ENCODE peak calls at places on chromosomes 13 and 19, in nine cellular contexts. A is neural progenitor cell, E is PC-3, Y is IMR-90, Q is breast epithelium, X is transverse colon, T is body of pancreas, F is PC-9, P is lower lobe of right lung. K is an unnamed sample.

GRCh38 chr13:23469901-23470525 is 36.5 kb upstream of the SACS start:
- DNase-seq in X (no peak), P (no peak), E (no peak), Q (no peak), T (no peak), Y (peak; percentile 83), F (no peak), A (peak; percentile 69), K (no peak)

GRCh38 chr19:13995017-13995728 is 10.9 kb downstream of the RFX1 start:
- DNase-seq in E (peak; percentile 11), X (no peak), A (no peak), F (no peak), Y (peak; percentile 43), P (no peak), Q (no peak), T (peak; percentile 81), K (no peak)

GRCh38 chr19:39195755-39196154 is 1.0 kb upstream of the NCCRP1 start:
- DNase-seq in Y (no peak), Q (no peak), T (peak; percentile 41), P (no peak), F (peak; percentile 59), X (no peak), E (peak; percentile 23), A (no peak), K (no peak)

GRCh38 chr13:93355094-93355493 is 128.5 kb downstream of the GPC6 start:
- DNase-seq in X (no peak), E (no peak), P (no peak), A (no peak), Q (no peak), Y (no peak), T (no peak), F (no peak), K (no peak)

GRCh38 chr19:28468701-28469459 is 744.1 kb downstream of the UQCRFS1 start:
- DNase-seq in F (no peak), T (peak; percentile 19), E (peak; percentile 1), Y (no peak), Q (no peak), A (peak; percentile 48), P (peak; percentile 56), X (peak; percentile 75), K (no peak)

GRCh38 chr13:65926750-65927171 is 1303.4 kb downstream of the PCDH9 start:
- DNase-seq in Q (no peak), P (no peak), X (peak; percentile 9), Y (no peak), F (no peak), E (peak; percentile 85), T (peak; percentile 28), A (peak; percentile 60), K (peak; percentile 63)

GRCh38 chr13:95536629-95537241 is 15.8 kb upstream of the CLDN10 start:
- DNase-seq in Y (peak; percentile 39), A (no peak), E (peak; percentile 67), F (no peak), P (no peak), T (peak; percentile 67), X (no peak), Q (no peak), K (no peak)

GRCh38 chr19:12723383-12723642 is 419 bp downstream of the TNPO2 start:
- DNase-seq in F (no peak), E (no peak), Y (peak; percentile 12), Q (no peak), P (no peak), X (no peak), T (no peak), A (peak; percentile 28), K (no peak)

GRCh38 chr13:109212630-109213029 is 573.8 kb downstream of the IRS2 start:
- DNase-seq in Y (no peak), Q (no peak), X (no peak), T (no peak), E (no peak), F (no peak), A (no peak), P (no peak), K (no peak)

GRCh38 chr19:30783936-30784335 is 411.8 kb downstream of the ZNF536 start:
- DNase-seq in T (no peak), X (no peak), P (no peak), F (no peak), A (no peak), Q (no peak), E (no peak), Y (no peak), K (no peak)

GRCh38 chr13:20231839-20232555 is at the start of gene GJB6:
- DNase-seq in F (no peak), T (peak; percentile 14), X (peak; percentile 32), A (peak; percentile 82), Y (no peak), E (no peak), P (no peak), Q (no peak), K (no peak)

GRCh38 chr13:43991773-43992201 is 112.1 kb downstream of the LACC1 start:
- DNase-seq in Y (no peak), E (peak; percentile 14), X (no peak), P (no peak), Q (no peak), F (no peak), A (no peak), T (no peak), K (no peak)

GRCh38 chr19:54030895-54031586 is 32.7 kb downstream of the VSTM1 start:
- DNase-seq in X (no peak), T (no peak), F (no peak), P (no peak), A (no peak), Y (peak; percentile 24), E (peak; percentile 72), Q (no peak), K (no peak)

GRCh38 chr13:98570929-98571372 is 6.0 kb downstream of the STK24 start:
- DNase-seq in Q (no peak), P (no peak), E (peak; percentile 89), X (peak; percentile 61), A (no peak), Y (no peak), T (no peak), F (peak; percentile 68), K (no peak)
- H3K4me3 ChIP-seq in Q (peak overlapping the region; percentile 60), P (peak overlapping the region; percentile 42), E (peak overlapping the region; percentile 54), X (peak overlapping the region; percentile 8), A (no peak overlapping the region), Y (no peak overlapping the region), T (no peak overlapping the region), F (peak overlapping the region; percentile 98), K (peak overlapping the region; percentile 21)

GRCh38 chr13:47121092-47121763 is 224.4 kb upstream of the HTR2A start:
- DNase-seq in Q (no peak), X (no peak), E (peak; percentile 60), P (no peak), Y (no peak), T (no peak), A (no peak), F (no peak), K (no peak)
- TF ChIP-seq CTCF in Q (no peak), X (no peak), E (no peak), P (no peak), Y (no peak), T (no peak), A (no peak), F (no peak), K (no peak)

GRCh38 chr19:47002853-47003610 is 16.6 kb upstream of the NPAS1 start:
- DNase-seq in F (no peak), Y (no peak), A (no peak), Q (no peak), X (no peak), T (no peak), P (no peak), E (no peak), K (no peak)

GRCh38 chr19:47003611-47003935 is 16.1 kb upstream of the NPAS1 start:
- DNase-seq in Q (no peak), F (no peak), P (no peak), Y (peak; percentile 10), X (no peak), T (no peak), A (no peak), E (no peak), K (no peak)

GRCh38 chr19:47004012-47004465 is 15.6 kb upstream of the NPAS1 start:
- DNase-seq in T (no peak), E (no peak), X (no peak), Y (no peak), A (no peak), Q (no peak), F (no peak), P (no peak), K (no peak)

GRCh38 chr19:47001584-47001983 is 18.1 kb upstream of the NPAS1 start:
- DNase-seq in Y (no peak), E (no peak), X (no peak), P (no peak), A (no peak), F (no peak), T (no peak), Q (no peak), K (no peak)

DNA sequence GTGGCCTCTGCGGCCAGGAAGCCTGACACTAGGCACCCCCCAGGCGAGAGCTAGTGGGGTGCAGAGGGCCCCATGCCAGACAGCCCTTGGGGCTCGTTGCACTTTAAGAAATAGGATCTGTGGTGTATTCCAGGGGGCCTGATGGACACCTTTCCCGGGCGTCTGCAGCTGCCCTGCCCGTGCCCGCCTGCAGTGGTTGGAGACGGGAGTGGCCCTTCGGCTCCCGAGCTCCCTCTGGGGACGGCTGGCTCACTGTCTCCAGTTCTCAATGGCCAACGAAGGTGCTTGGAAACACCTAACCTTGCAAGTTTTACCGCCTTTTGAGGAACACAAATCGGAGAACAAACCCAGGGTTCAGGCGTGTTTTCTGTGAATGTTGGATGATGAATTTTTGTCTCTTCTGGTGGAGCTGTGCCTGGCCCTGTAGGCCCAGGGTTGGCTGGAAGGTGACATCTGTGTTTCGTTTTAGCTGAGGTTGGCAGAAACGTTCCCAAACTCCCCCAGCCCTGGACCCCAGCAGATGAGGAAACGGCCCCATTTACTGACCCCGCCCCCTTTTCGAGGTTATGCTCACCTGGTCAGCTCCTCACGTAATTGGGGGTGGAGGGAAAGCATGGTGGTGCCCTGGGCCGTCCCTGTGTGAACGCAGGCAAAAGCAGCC is 17.4 kb upstream of the NPAS1 start:
- DNase-seq in P (no peak), Q (no peak), X (peak; percentile 40), E (no peak), T (no peak), Y (no peak), F (no peak), A (no peak), K (no peak)
- H3K4me3 ChIP-seq in P (no peak overlapping the region), Q (no peak overlapping the region), X (no peak overlapping the region), E (no peak overlapping the region), T (no peak overlapping the region), Y (no peak overlapping the region), F (no peak overlapping the region), A (no peak overlapping the region), K (no peak overlapping the region)

GRCh38 chr19:4971816-4972495 is 3.0 kb downstream of the KDM4B start:
- DNase-seq in F (no peak), Q (no peak), P (no peak), E (no peak), T (no peak), Y (no peak), X (no peak), A (no peak), K (no peak)

GRCh38 chr19:4971424-4971793 is 2.5 kb downstream of the KDM4B start:
- DNase-seq in Y (no peak), F (peak; percentile 46), T (no peak), P (no peak), Q (peak; percentile 52), X (peak; percentile 65), A (no peak), E (peak; percentile 60), K (no peak)

GRCh38 chr19:4969772-4970531 is 1.0 kb downstream of the KDM4B start:
- DNase-seq in X (no peak), T (no peak), Y (no peak), P (no peak), A (peak; percentile 31), F (no peak), Q (no peak), E (peak; percentile 51), K (no peak)

GRCh38 chr19:4969292-4969771 is 419 bp downstream of the KDM4B start:
- DNase-seq in Y (no peak), E (no peak), F (no peak), P (no peak), X (no peak), A (no peak), Q (no peak), T (no peak), K (no peak)

GRCh38 chr19:4970558-4971423 is 1.9 kb downstream of the KDM4B start:
- DNase-seq in T (peak; percentile 52), E (peak; percentile 49), Q (no peak), Y (no peak), F (no peak), P (no peak), A (peak; percentile 65), X (peak; percentile 46), K (no peak)
- TF ChIP-seq CTCF in T (no peak), E (no peak), Q (no peak), Y (no peak), F (no peak), P (no peak), A (no peak), X (no peak), K (no peak)

K was measured in upper lobe of right lung.